ENCODE peak calls at places on chromosomes 11 and 22, in eight cellular contexts. One of them, this sample, is unnamed.

GRCh38 chr11:56783448-56784041 is 35.0 kb upstream of the OR9G4 start:
- DNase-seq in NCI-H1092: peak; percentile 52
- DNase-seq in stimulated activated CD8-positive, alpha-beta memory T cell treated with anti-CD3 and anti-CD28 coated beads, Interleukin-15, amount 100 ng/mL, for 1 hour: no peak
- DNase-seq in renal cortical epithelial cell: peak; percentile 66
- DNase-seq in IMR-90: peak; percentile 54
- DNase-seq in NCI-H524: peak; percentile 9
- DNase-seq in esophagus squamous epithelium: no peak
- DNase-seq in pancreas: no peak
- DNase-seq in this sample: no peak

GRCh38 chr22:31575190-31575589 is 78.9 kb downstream of the SFI1 start:
- DNase-seq in esophagus squamous epithelium: no peak
- DNase-seq in stimulated activated CD8-positive, alpha-beta memory T cell treated with anti-CD3 and anti-CD28 coated beads, Interleukin-15, amount 100 ng/mL, for 1 hour: no peak
- DNase-seq in pancreas: no peak
- DNase-seq in renal cortical epithelial cell: no peak
- DNase-seq in NCI-H524: no peak
- DNase-seq in IMR-90: no peak
- DNase-seq in NCI-H1092: no peak
- DNase-seq in this sample: no peak

GRCh38 chr11:86068138-86068861 is 584 bp downstream of the PICALM start:
- DNase-seq in IMR-90: no peak
- DNase-seq in NCI-H524: peak; percentile 48
- DNase-seq in pancreas: peak; percentile 45
- DNase-seq in NCI-H1092: peak; percentile 22
- DNase-seq in esophagus squamous epithelium: no peak
- DNase-seq in renal cortical epithelial cell: no peak
- DNase-seq in stimulated activated CD8-positive, alpha-beta memory T cell treated with anti-CD3 and anti-CD28 coated beads, Interleukin-15, amount 100 ng/mL, for 1 hour: peak; percentile 12
- DNase-seq in this sample: peak; percentile 47

GRCh38 chr22:25357606-25358420 is 138.4 kb downstream of the CRYBB2 start:
- DNase-seq in stimulated activated CD8-positive, alpha-beta memory T cell treated with anti-CD3 and anti-CD28 coated beads, Interleukin-15, amount 100 ng/mL, for 1 hour: no peak
- DNase-seq in NCI-H524: no peak
- DNase-seq in pancreas: no peak
- DNase-seq in NCI-H1092: no peak
- DNase-seq in renal cortical epithelial cell: no peak
- DNase-seq in esophagus squamous epithelium: no peak
- DNase-seq in IMR-90: no peak
- DNase-seq in this sample: no peak

GRCh38 chr11:90204832-90205646 is 17.8 kb downstream of the CHORDC1 start:
- DNase-seq in NCI-H524: peak; percentile 20
- DNase-seq in NCI-H1092: peak; percentile 21
- DNase-seq in IMR-90: peak; percentile 66
- DNase-seq in stimulated activated CD8-positive, alpha-beta memory T cell treated with anti-CD3 and anti-CD28 coated beads, Interleukin-15, amount 100 ng/mL, for 1 hour: no peak
- DNase-seq in pancreas: no peak
- DNase-seq in esophagus squamous epithelium: no peak
- DNase-seq in renal cortical epithelial cell: peak; percentile 71
- DNase-seq in this sample: no peak

GRCh38 chr11:129247129-129247528 is 55.0 kb upstream of the ARHGAP32 start:
- DNase-seq in NCI-H1092: no peak
- DNase-seq in stimulated activated CD8-positive, alpha-beta memory T cell treated with anti-CD3 and anti-CD28 coated beads, Interleukin-15, amount 100 ng/mL, for 1 hour: no peak
- DNase-seq in pancreas: no peak
- DNase-seq in NCI-H524: no peak
- DNase-seq in IMR-90: peak; percentile 46
- DNase-seq in renal cortical epithelial cell: no peak
- DNase-seq in esophagus squamous epithelium: no peak
- DNase-seq in this sample: no peak

GRCh38 chr22:44454113-44454769 is 43.8 kb downstream of the RTL6 start:
- DNase-seq in renal cortical epithelial cell: no peak
- DNase-seq in pancreas: no peak
- DNase-seq in stimulated activated CD8-positive, alpha-beta memory T cell treated with anti-CD3 and anti-CD28 coated beads, Interleukin-15, amount 100 ng/mL, for 1 hour: no peak
- DNase-seq in NCI-H524: no peak
- DNase-seq in IMR-90: no peak
- DNase-seq in NCI-H1092: no peak
- DNase-seq in esophagus squamous epithelium: no peak
- DNase-seq in this sample: no peak

GRCh38 chr11:78061088-78061920 is 2.4 kb upstream of the THRSP start:
- DNase-seq in IMR-90: no peak
- DNase-seq in pancreas: peak; percentile 75
- DNase-seq in NCI-H1092: no peak
- DNase-seq in NCI-H524: no peak
- DNase-seq in renal cortical epithelial cell: no peak
- DNase-seq in esophagus squamous epithelium: no peak
- DNase-seq in stimulated activated CD8-positive, alpha-beta memory T cell treated with anti-CD3 and anti-CD28 coated beads, Interleukin-15, amount 100 ng/mL, for 1 hour: no peak
- DNase-seq in this sample: no peak

GRCh38 chr11:68051191-68052136 is 12.6 kb downstream of the TCIRG1 start:
- DNase-seq in pancreas: no peak
- DNase-seq in stimulated activated CD8-positive, alpha-beta memory T cell treated with anti-CD3 and anti-CD28 coated beads, Interleukin-15, amount 100 ng/mL, for 1 hour: no peak
- DNase-seq in esophagus squamous epithelium: no peak
- DNase-seq in renal cortical epithelial cell: no peak
- DNase-seq in IMR-90: no peak
- DNase-seq in NCI-H1092: no peak
- DNase-seq in NCI-H524: no peak
- DNase-seq in this sample: no peak

GRCh38 chr11:69968407-69969347 is 109.4 kb upstream of the ANO1 start:
- DNase-seq in NCI-H524: no peak
- DNase-seq in esophagus squamous epithelium: no peak
- DNase-seq in NCI-H1092: no peak
- DNase-seq in stimulated activated CD8-positive, alpha-beta memory T cell treated with anti-CD3 and anti-CD28 coated beads, Interleukin-15, amount 100 ng/mL, for 1 hour: no peak
- DNase-seq in renal cortical epithelial cell: no peak
- DNase-seq in pancreas: no peak
- DNase-seq in IMR-90: no peak
- DNase-seq in this sample: no peak

GRCh38 chr11:119108151-119108856 is 1.2 kb downstream of the C2CD2L start:
- DNase-seq in renal cortical epithelial cell: peak; percentile 54
- DNase-seq in NCI-H524: peak; percentile 23
- DNase-seq in stimulated activated CD8-positive, alpha-beta memory T cell treated with anti-CD3 and anti-CD28 coated beads, Interleukin-15, amount 100 ng/mL, for 1 hour: no peak
- DNase-seq in esophagus squamous epithelium: no peak
- DNase-seq in NCI-H1092: no peak
- DNase-seq in IMR-90: peak; percentile 27
- DNase-seq in pancreas: no peak
- DNase-seq in this sample: no peak

GRCh38 chr11:22510741-22511140 is 114.9 kb downstream of the FANCF start:
- DNase-seq in NCI-H524: no peak
- DNase-seq in NCI-H1092: no peak
- DNase-seq in IMR-90: peak; percentile 44
- DNase-seq in renal cortical epithelial cell: peak; percentile 88
- DNase-seq in esophagus squamous epithelium: no peak
- DNase-seq in stimulated activated CD8-positive, alpha-beta memory T cell treated with anti-CD3 and anti-CD28 coated beads, Interleukin-15, amount 100 ng/mL, for 1 hour: no peak
- DNase-seq in pancreas: no peak
- DNase-seq in this sample: no peak

GRCh38 chr11:1230121-1230455 is 7.2 kb downstream of the MUC5B start:
- DNase-seq in NCI-H1092: no peak
- DNase-seq in pancreas: no peak
- DNase-seq in renal cortical epithelial cell: no peak
- DNase-seq in esophagus squamous epithelium: no peak
- DNase-seq in NCI-H524: no peak
- DNase-seq in IMR-90: no peak
- DNase-seq in stimulated activated CD8-positive, alpha-beta memory T cell treated with anti-CD3 and anti-CD28 coated beads, Interleukin-15, amount 100 ng/mL, for 1 hour: no peak
- DNase-seq in this sample: no peak

GRCh38 chr22:37263966-37264887 is 18.1 kb upstream of the CYTH4 start:
- DNase-seq in NCI-H524: no peak
- DNase-seq in renal cortical epithelial cell: no peak
- DNase-seq in stimulated activated CD8-positive, alpha-beta memory T cell treated with anti-CD3 and anti-CD28 coated beads, Interleukin-15, amount 100 ng/mL, for 1 hour: no peak
- DNase-seq in esophagus squamous epithelium: no peak
- DNase-seq in pancreas: no peak
- DNase-seq in NCI-H1092: no peak
- DNase-seq in IMR-90: no peak
- DNase-seq in this sample: no peak

GRCh38 chr11:112784323-112785073 is 176.7 kb upstream of the NCAM1 start:
- DNase-seq in IMR-90: no peak
- DNase-seq in NCI-H524: peak; percentile 79
- DNase-seq in esophagus squamous epithelium: no peak
- DNase-seq in pancreas: peak; percentile 41
- DNase-seq in renal cortical epithelial cell: peak; percentile 47
- DNase-seq in stimulated activated CD8-positive, alpha-beta memory T cell treated with anti-CD3 and anti-CD28 coated beads, Interleukin-15, amount 100 ng/mL, for 1 hour: no peak
- DNase-seq in NCI-H1092: no peak
- DNase-seq in this sample: no peak

GRCh38 chr11:114598461-114598860 is 2.9 kb upstream of the NXPE4 start:
- DNase-seq in NCI-H1092: no peak
- DNase-seq in NCI-H524: no peak
- DNase-seq in renal cortical epithelial cell: no peak
- DNase-seq in esophagus squamous epithelium: no peak
- DNase-seq in stimulated activated CD8-positive, alpha-beta memory T cell treated with anti-CD3 and anti-CD28 coated beads, Interleukin-15, amount 100 ng/mL, for 1 hour: no peak
- DNase-seq in pancreas: no peak
- DNase-seq in IMR-90: no peak
- DNase-seq in this sample: no peak

GRCh38 chr22:35977136-35977535 is 51.5 kb downstream of the RBFOX2 start:
- DNase-seq in NCI-H524: no peak
- DNase-seq in IMR-90: peak; percentile 85
- DNase-seq in renal cortical epithelial cell: no peak
- DNase-seq in NCI-H1092: no peak
- DNase-seq in pancreas: no peak
- DNase-seq in esophagus squamous epithelium: no peak
- DNase-seq in stimulated activated CD8-positive, alpha-beta memory T cell treated with anti-CD3 and anti-CD28 coated beads, Interleukin-15, amount 100 ng/mL, for 1 hour: no peak
- DNase-seq in this sample: no peak

GRCh38 chr11:114138411-114138810 is 78.9 kb downstream of the ZBTB16 start:
- DNase-seq in renal cortical epithelial cell: no peak
- DNase-seq in IMR-90: no peak
- DNase-seq in NCI-H1092: no peak
- DNase-seq in stimulated activated CD8-positive, alpha-beta memory T cell treated with anti-CD3 and anti-CD28 coated beads, Interleukin-15, amount 100 ng/mL, for 1 hour: no peak
- DNase-seq in NCI-H524: no peak
- DNase-seq in pancreas: no peak
- DNase-seq in esophagus squamous epithelium: no peak
- DNase-seq in this sample: no peak

GRCh38 chr11:12815150-12815523 is 140.9 kb downstream of the TEAD1 start:
- DNase-seq in IMR-90: no peak
- DNase-seq in stimulated activated CD8-positive, alpha-beta memory T cell treated with anti-CD3 and anti-CD28 coated beads, Interleukin-15, amount 100 ng/mL, for 1 hour: no peak
- DNase-seq in renal cortical epithelial cell: no peak
- DNase-seq in NCI-H1092: no peak
- DNase-seq in NCI-H524: no peak
- DNase-seq in esophagus squamous epithelium: no peak
- DNase-seq in pancreas: no peak
- DNase-seq in this sample: no peak

GRCh38 chr11:47541070-47541469 is 11.9 kb downstream of the CELF1 start:
- DNase-seq in renal cortical epithelial cell: no peak
- DNase-seq in NCI-H1092: no peak
- DNase-seq in NCI-H524: no peak
- DNase-seq in esophagus squamous epithelium: no peak
- DNase-seq in pancreas: no peak
- DNase-seq in stimulated activated CD8-positive, alpha-beta memory T cell treated with anti-CD3 and anti-CD28 coated beads, Interleukin-15, amount 100 ng/mL, for 1 hour: no peak
- DNase-seq in IMR-90: no peak
- DNase-seq in this sample: no peak

GRCh38 chr11:12278766-12279671 is 98.4 kb upstream of the PARVA start:
- DNase-seq in renal cortical epithelial cell: no peak
- DNase-seq in NCI-H524: no peak
- DNase-seq in pancreas: no peak
- DNase-seq in stimulated activated CD8-positive, alpha-beta memory T cell treated with anti-CD3 and anti-CD28 coated beads, Interleukin-15, amount 100 ng/mL, for 1 hour: no peak
- DNase-seq in NCI-H1092: no peak
- DNase-seq in esophagus squamous epithelium: no peak
- DNase-seq in IMR-90: no peak
- DNase-seq in this sample: no peak

GRCh38 chr22:26416670-26417270 is 12.3 kb upstream of the ASPHD2 start:
- DNase-seq in renal cortical epithelial cell: peak; percentile 67
- DNase-seq in IMR-90: peak; percentile 73
- DNase-seq in pancreas: no peak
- DNase-seq in stimulated activated CD8-positive, alpha-beta memory T cell treated with anti-CD3 and anti-CD28 coated beads, Interleukin-15, amount 100 ng/mL, for 1 hour: no peak
- DNase-seq in NCI-H524: no peak
- DNase-seq in esophagus squamous epithelium: no peak
- DNase-seq in NCI-H1092: no peak
- DNase-seq in this sample: no peak

GRCh38 chr11:96091476-96091875 is 167.6 kb upstream of the MTMR2 start:
- DNase-seq in pancreas: no peak
- DNase-seq in stimulated activated CD8-positive, alpha-beta memory T cell treated with anti-CD3 and anti-CD28 coated beads, Interleukin-15, amount 100 ng/mL, for 1 hour: no peak
- DNase-seq in IMR-90: peak; percentile 27
- DNase-seq in NCI-H524: no peak
- DNase-seq in esophagus squamous epithelium: no peak
- DNase-seq in renal cortical epithelial cell: no peak
- DNase-seq in NCI-H1092: no peak
- DNase-seq in this sample: no peak

GRCh38 chr22:16932577-16932976 is 75.4 kb downstream of the GAB4 start:
- DNase-seq in stimulated activated CD8-positive, alpha-beta memory T cell treated with anti-CD3 and anti-CD28 coated beads, Interleukin-15, amount 100 ng/mL, for 1 hour: no peak
- DNase-seq in NCI-H524: no peak
- DNase-seq in IMR-90: no peak
- DNase-seq in esophagus squamous epithelium: no peak
- DNase-seq in pancreas: no peak
- DNase-seq in NCI-H1092: no peak
- DNase-seq in renal cortical epithelial cell: no peak
- DNase-seq in this sample: no peak

GRCh38 chr11:64358907-64359711 is at the start of gene RPS6KA4:
- DNase-seq in stimulated activated CD8-positive, alpha-beta memory T cell treated with anti-CD3 and anti-CD28 coated beads, Interleukin-15, amount 100 ng/mL, for 1 hour: no peak
- DNase-seq in NCI-H524: no peak
- DNase-seq in renal cortical epithelial cell: peak; percentile 22
- DNase-seq in pancreas: peak; percentile 56
- DNase-seq in IMR-90: peak; percentile 58
- DNase-seq in NCI-H1092: no peak
- DNase-seq in esophagus squamous epithelium: no peak
- DNase-seq in this sample: peak; percentile 23

GRCh38 chr11:69637956-69638871 is 2.7 kb upstream of the CCND1 start:
- DNase-seq in NCI-H524: peak; percentile 53
- DNase-seq in renal cortical epithelial cell: peak; percentile 49
- DNase-seq in pancreas: no peak
- DNase-seq in stimulated activated CD8-positive, alpha-beta memory T cell treated with anti-CD3 and anti-CD28 coated beads, Interleukin-15, amount 100 ng/mL, for 1 hour: no peak
- DNase-seq in NCI-H1092: no peak
- DNase-seq in IMR-90: peak; percentile 65
- DNase-seq in esophagus squamous epithelium: no peak
- DNase-seq in this sample: no peak

GRCh38 chr11:1756024-1756561 is 5.7 kb upstream of the IFITM10 start:
- DNase-seq in NCI-H524: no peak
- DNase-seq in pancreas: no peak
- DNase-seq in NCI-H1092: no peak
- DNase-seq in IMR-90: no peak
- DNase-seq in stimulated activated CD8-positive, alpha-beta memory T cell treated with anti-CD3 and anti-CD28 coated beads, Interleukin-15, amount 100 ng/mL, for 1 hour: no peak
- DNase-seq in esophagus squamous epithelium: no peak
- DNase-seq in renal cortical epithelial cell: no peak
- DNase-seq in this sample: no peak

GRCh38 chr11:120229451-120230424 is 10.2 kb upstream of the POU2F3 start:
- DNase-seq in NCI-H1092: no peak
- DNase-seq in pancreas: no peak
- DNase-seq in renal cortical epithelial cell: no peak
- DNase-seq in stimulated activated CD8-positive, alpha-beta memory T cell treated with anti-CD3 and anti-CD28 coated beads, Interleukin-15, amount 100 ng/mL, for 1 hour: no peak
- DNase-seq in NCI-H524: no peak
- DNase-seq in esophagus squamous epithelium: no peak
- DNase-seq in IMR-90: peak; percentile 29
- DNase-seq in this sample: no peak

GRCh38 chr22:49901457-49901856 is 16.8 kb downstream of the ALG12 start:
- DNase-seq in stimulated activated CD8-positive, alpha-beta memory T cell treated with anti-CD3 and anti-CD28 coated beads, Interleukin-15, amount 100 ng/mL, for 1 hour: no peak
- DNase-seq in pancreas: no peak
- DNase-seq in NCI-H1092: no peak
- DNase-seq in renal cortical epithelial cell: no peak
- DNase-seq in esophagus squamous epithelium: no peak
- DNase-seq in IMR-90: no peak
- DNase-seq in NCI-H524: no peak
- DNase-seq in this sample: no peak

GRCh38 chr11:72245232-72245816 is 1.3 kb upstream of the PHOX2A start:
- DNase-seq in NCI-H524: no peak
- DNase-seq in renal cortical epithelial cell: no peak
- DNase-seq in IMR-90: no peak
- DNase-seq in stimulated activated CD8-positive, alpha-beta memory T cell treated with anti-CD3 and anti-CD28 coated beads, Interleukin-15, amount 100 ng/mL, for 1 hour: no peak
- DNase-seq in pancreas: no peak
- DNase-seq in NCI-H1092: no peak
- DNase-seq in esophagus squamous epithelium: no peak
- DNase-seq in this sample: no peak

GRCh38 chr11:75845324-75845723 is 30.3 kb downstream of the UVRAG start:
- DNase-seq in NCI-H524: no peak
- DNase-seq in esophagus squamous epithelium: no peak
- DNase-seq in IMR-90: no peak
- DNase-seq in renal cortical epithelial cell: no peak
- DNase-seq in stimulated activated CD8-positive, alpha-beta memory T cell treated with anti-CD3 and anti-CD28 coated beads, Interleukin-15, amount 100 ng/mL, for 1 hour: no peak
- DNase-seq in NCI-H1092: no peak
- DNase-seq in pancreas: no peak
- DNase-seq in this sample: no peak

GRCh38 chr11:30395751-30396150 is 72.8 kb downstream of the ARL14EP start:
- DNase-seq in NCI-H524: no peak
- DNase-seq in IMR-90: no peak
- DNase-seq in NCI-H1092: no peak
- DNase-seq in pancreas: no peak
- DNase-seq in esophagus squamous epithelium: no peak
- DNase-seq in stimulated activated CD8-positive, alpha-beta memory T cell treated with anti-CD3 and anti-CD28 coated beads, Interleukin-15, amount 100 ng/mL, for 1 hour: no peak
- DNase-seq in renal cortical epithelial cell: no peak
- DNase-seq in this sample: no peak

GRCh38 chr11:93844568-93844967 is 5.8 kb downstream of the VSTM5 start:
- DNase-seq in renal cortical epithelial cell: no peak
- DNase-seq in esophagus squamous epithelium: no peak
- DNase-seq in NCI-H524: no peak
- DNase-seq in pancreas: no peak
- DNase-seq in NCI-H1092: no peak
- DNase-seq in stimulated activated CD8-positive, alpha-beta memory T cell treated with anti-CD3 and anti-CD28 coated beads, Interleukin-15, amount 100 ng/mL, for 1 hour: no peak
- DNase-seq in IMR-90: no peak
- DNase-seq in this sample: no peak

GRCh38 chr11:61780581-61781162 is 11.7 kb downstream of the TMEM258 start:
- DNase-seq in esophagus squamous epithelium: no peak
- DNase-seq in pancreas: no peak
- DNase-seq in stimulated activated CD8-positive, alpha-beta memory T cell treated with anti-CD3 and anti-CD28 coated beads, Interleukin-15, amount 100 ng/mL, for 1 hour: no peak
- DNase-seq in IMR-90: no peak
- DNase-seq in NCI-H524: no peak
- DNase-seq in renal cortical epithelial cell: no peak
- DNase-seq in NCI-H1092: no peak
- DNase-seq in this sample: no peak